ENCODE peak calls at places on chromosomes 11 and 22, in seven cellular contexts. H is HCT116, M is GM23338, U is Panc1, C is SK-N-SH, D is K562, G is HepG2. X is an unnamed sample.

GRCh38 chr11:126280595-126280994 is 2.3 kb upstream of the TIRAP start:
- DNase-seq in H (no peak), M (no peak), U (no peak), C (no peak), D (no peak), G (no peak), X (peak)

GRCh38 chr11:19502691-19503253 is 209.9 kb upstream of the NAV2 start:
- DNase-seq in H (no peak), M (no peak), U (no peak), C (no peak), D (no peak), G (no peak), X (no peak)

GRCh38 chr11:102580185-102580951 is 44.8 kb downstream of the MMP20 start:
- DNase-seq in H (no peak), M (no peak), U (no peak), C (no peak), D (no peak), G (no peak), X (no peak)

GRCh38 chr11:119427279-119427678 is 4.3 kb upstream of the THY1 start:
- DNase-seq in H (no peak), M (no peak), U (no peak), C (no peak), D (peak), G (no peak), X (peak)

GRCh38 chr22:23695748-23696325 is 5.0 kb downstream of the RGL4 start:
- DNase-seq in H (no peak), M (no peak), U (no peak), C (no peak), D (no peak), G (no peak), X (no peak)

GRCh38 chr11:69040581-69041260 is 8.0 kb upstream of the TPCN2 start:
- DNase-seq in H (no peak), M (no peak), U (no peak), C (no peak), D (peak), G (no peak), X (no peak)

GRCh38 chr22:45968751-45969413 is 8.1 kb downstream of the WNT7B start:
- DNase-seq in H (peak), M (no peak), U (peak), C (peak), D (no peak), G (no peak), X (no peak)

GRCh38 chr22:31162015-31162765 is 2.2 kb downstream of the RNF185 start:
- DNase-seq in H (no peak), M (no peak), U (no peak), C (no peak), D (no peak), G (no peak), X (no peak)

GRCh38 chr11:33478111-33478573 is 221.0 kb downstream of the HIPK3 start:
- DNase-seq in H (no peak), M (peak), U (no peak), C (no peak), D (no peak), G (peak), X (no peak)

GRCh38 chr22:19454156-19454555 is 6.6 kb upstream of the C22orf39 start:
- DNase-seq in H (no peak), M (no peak), U (no peak), C (no peak), D (no peak), G (no peak), X (no peak)

GRCh38 chr22:19456541-19456940 is 9.0 kb upstream of the C22orf39 start:
- DNase-seq in H (no peak), M (no peak), U (no peak), C (no peak), D (no peak), G (no peak), X (no peak)

GRCh38 chr22:19453718-19454117 is 6.2 kb upstream of the C22orf39 start:
- DNase-seq in H (no peak), M (no peak), U (no peak), C (no peak), D (no peak), G (no peak), X (no peak)

GRCh38 chr22:19455585-19456370 is 8.3 kb upstream of the C22orf39 start:
- DNase-seq in H (no peak), M (no peak), U (no peak), C (no peak), D (no peak), G (no peak), X (no peak)

GRCh38 chr22:19455033-19455432 is 7.5 kb upstream of the C22orf39 start:
- DNase-seq in H (no peak), M (no peak), U (no peak), C (no peak), D (no peak), G (no peak), X (no peak)
- TF ChIP-seq REST in H (no peak), M (no peak), U (no peak), C (no peak), D (no peak), G (no peak), X (no peak)

GRCh38 chr11:112652786-112653390 is 308.3 kb upstream of the NCAM1 start:
- DNase-seq in H (no peak), M (no peak), U (no peak), C (no peak), D (no peak), G (no peak), X (no peak)

GRCh38 chr11:112658521-112658920 is 302.7 kb upstream of the NCAM1 start:
- DNase-seq in H (no peak), M (no peak), U (no peak), C (no peak), D (no peak), G (no peak), X (no peak)

GRCh38 chr11:112656772-112657428 is 304.3 kb upstream of the NCAM1 start:
- DNase-seq in H (peak), M (no peak), U (no peak), C (no peak), D (no peak), G (no peak), X (no peak)

GRCh38 chr11:112659185-112659584 is 302.0 kb upstream of the NCAM1 start:
- DNase-seq in H (no peak), M (no peak), U (no peak), C (no peak), D (no peak), G (no peak), X (no peak)

GRCh38 chr11:112655386-112655785 is 305.8 kb upstream of the NCAM1 start:
- DNase-seq in H (no peak), M (no peak), U (no peak), C (no peak), D (peak), G (no peak), X (no peak)
- TF ChIP-seq POLR2AphosphoS5 in H (no peak), M (no peak), U (no peak), C (no peak), D (no peak), G (no peak), X (no peak)

GRCh38 chr11:48096588-48097525 is 116.5 kb downstream of the PTPRJ start:
- DNase-seq in H (peak), M (peak), U (no peak), C (no peak), D (no peak), G (peak), X (no peak)

GRCh38 chr11:48099916-48100446 is 116.6 kb upstream of the OR4B1 start:
- DNase-seq in H (no peak), M (no peak), U (no peak), C (no peak), D (no peak), G (no peak), X (no peak)

GRCh38 chr11:48095779-48096470 is 115.6 kb downstream of the PTPRJ start:
- DNase-seq in H (no peak), M (no peak), U (no peak), C (no peak), D (no peak), G (no peak), X (no peak)

GRCh38 chr11:48101044-48101733 is 115.4 kb upstream of the OR4B1 start:
- DNase-seq in H (no peak), M (no peak), U (no peak), C (no peak), D (peak), G (no peak), X (no peak)

DNA sequence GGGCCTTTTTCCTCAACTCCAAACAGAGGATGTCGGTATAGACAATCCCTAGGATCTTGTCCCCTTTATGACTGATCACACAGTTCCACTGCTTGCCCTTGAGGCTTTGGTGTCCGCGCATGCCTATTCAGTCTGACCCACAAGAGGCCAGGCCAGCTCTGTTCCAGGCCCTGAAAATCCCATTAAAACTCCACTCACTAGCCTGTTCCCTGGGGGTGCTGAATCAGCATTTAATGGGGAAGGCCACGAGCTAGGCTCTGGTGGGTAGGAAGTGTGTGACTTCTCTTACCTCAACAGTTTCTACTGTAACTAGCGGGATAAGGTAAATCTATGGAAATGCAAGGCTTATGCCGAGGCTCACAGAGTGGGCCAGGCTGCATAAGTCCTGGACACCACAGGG is 117.7 kb downstream of the PTPRJ start:
- DNase-seq in H (no peak), M (no peak), U (no peak), C (no peak), D (no peak), G (no peak), X (no peak)
- TF ChIP-seq REST in H (no peak), M (no peak), U (no peak), C (no peak), D (no peak), G (no peak), X (no peak)

GRCh38 chr11:34809191-34810106 is 106.7 kb downstream of the APIP start:
- DNase-seq in H (no peak), M (no peak), U (no peak), C (no peak), D (peak), G (no peak), X (no peak)
- TF ChIP-seq POLR2AphosphoS5 in H (no peak), M (no peak), U (no peak), C (no peak), D (peak), G (no peak), X (no peak)

DNA sequence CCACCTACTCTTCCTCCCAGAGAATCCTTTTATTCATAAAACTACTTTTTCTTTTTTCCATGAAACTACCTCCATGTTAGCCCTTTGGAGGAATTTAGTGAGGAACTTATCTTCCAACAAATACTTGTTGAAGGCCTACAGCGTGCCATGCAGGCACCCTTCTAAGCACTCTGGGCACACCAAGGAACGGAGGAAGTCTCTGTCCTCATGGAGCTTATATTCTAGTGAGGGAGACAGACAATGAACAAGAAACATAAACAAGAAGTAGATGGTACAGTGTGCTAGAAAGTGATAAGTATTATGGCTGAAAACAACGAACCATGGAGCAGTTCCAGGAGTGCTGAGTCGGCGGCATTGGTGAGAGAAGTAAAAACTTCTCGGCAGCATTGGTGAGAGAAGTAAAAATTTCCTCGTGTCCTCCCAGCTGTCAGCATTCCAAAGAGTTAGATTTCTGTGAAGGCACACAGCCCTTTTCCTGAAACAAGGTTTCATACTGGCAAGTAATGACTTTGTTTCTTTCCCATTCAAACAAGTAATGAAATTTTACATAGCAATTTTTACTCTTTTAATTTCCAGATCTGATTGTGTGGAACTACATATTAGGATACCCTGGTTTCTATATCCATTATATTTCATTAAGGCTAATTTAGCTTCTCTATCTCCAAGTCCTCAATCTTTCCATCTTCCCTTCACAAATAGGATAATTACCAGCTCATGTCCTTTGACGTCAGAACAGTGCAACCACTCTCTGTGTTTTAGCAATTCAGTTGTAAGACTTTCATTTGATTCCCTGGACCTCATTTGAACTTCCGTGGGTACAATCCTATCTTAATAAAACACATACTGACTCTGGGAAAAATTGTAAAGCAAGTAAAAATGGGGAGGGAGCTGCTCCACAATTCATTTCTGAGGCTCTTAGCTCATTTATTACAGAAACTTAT is 53.0 kb downstream of the FAM76B start:
- DNase-seq in H (no peak), M (no peak), U (no peak), C (peak), D (peak), G (no peak), X (no peak)
- TF ChIP-seq REST in H (no peak), M (no peak), U (no peak), C (no peak), D (no peak), G (no peak), X (no peak)

DNA sequence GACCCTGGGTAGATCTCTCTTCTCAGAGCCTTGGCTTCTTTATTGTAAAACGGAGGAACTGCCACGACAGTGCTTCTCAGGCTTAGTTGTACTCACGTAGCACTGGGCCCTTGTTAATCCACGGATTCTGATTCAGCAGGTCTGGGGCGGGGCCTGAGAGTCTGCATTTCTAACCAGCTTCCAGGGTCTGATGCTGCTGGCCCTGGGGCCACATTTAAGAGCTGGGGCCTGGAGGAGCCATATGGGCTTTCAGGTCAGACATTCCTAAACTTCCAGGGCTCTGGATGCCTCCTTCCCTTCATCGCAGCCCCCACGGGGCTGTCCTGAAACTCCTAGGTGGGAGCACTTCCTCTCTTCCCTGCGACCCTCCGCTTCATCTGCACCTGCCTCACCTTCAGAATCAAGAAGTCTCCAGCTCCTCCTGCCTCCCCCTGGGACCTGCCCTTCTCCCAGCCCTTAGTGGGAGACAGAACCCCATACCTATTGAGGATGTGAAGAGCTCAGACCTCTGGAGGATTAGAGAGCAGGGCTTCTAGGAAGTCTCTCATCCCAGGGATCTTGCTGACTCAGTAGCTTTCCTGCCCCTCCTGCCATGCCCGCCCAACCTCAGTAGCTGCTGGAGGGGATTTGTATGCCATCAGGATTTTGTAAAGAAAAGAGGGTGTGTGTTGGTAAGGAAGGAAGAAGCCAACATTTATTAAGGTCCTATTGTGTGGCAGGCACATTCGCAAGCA is 92.5 kb downstream of the LRRC32 start:
- DNase-seq in H (no peak), M (no peak), U (no peak), C (peak), D (no peak), G (no peak), X (no peak)
- TF ChIP-seq POLR2AphosphoS5 in H (no peak), M (no peak), U (no peak), C (no peak), D (no peak), G (no peak), X (no peak)

GRCh38 chr11:16786131-16786530 is 47.7 kb downstream of the C11orf58 start:
- DNase-seq in H (no peak), M (no peak), U (no peak), C (no peak), D (no peak), G (peak), X (no peak)
- TF ChIP-seq REST in H (no peak), M (no peak), U (no peak), C (no peak), D (no peak), G (no peak), X (no peak)